ENCODE peak calls at places on chromosome 22, in six cellular contexts. N is OCI-LY7, K is GM12865, R is fibroblast of mammary gland, M is endothelial cell, Q is mammary epithelial cell. U is an unnamed sample.

GRCh38 chr22:30318773-30319419 is 7.8 kb downstream of the TBC1D10A start:
- DNase-seq in N (no peak), K (no peak), R (no peak), M (no peak), Q (no peak), U (no peak)

GRCh38 chr22:35727436-35727835 is 9.8 kb downstream of the APOL5 start:
- DNase-seq in N (no peak), K (no peak), R (no peak), M (no peak), Q (no peak), U (no peak)

GRCh38 chr22:46895753-46896152 is 133.3 kb downstream of the TBC1D22A start:
- DNase-seq in N (no peak), K (no peak), R (no peak), M (no peak), Q (no peak), U (no peak)

GRCh38 chr22:46364341-46365165 is 29.0 kb downstream of the TRMU start:
- DNase-seq in N (no peak), K (no peak), R (no peak), M (no peak), Q (no peak), U (no peak)

GRCh38 chr22:36938028-36938425 is 24.6 kb downstream of the CSF2RB start:
- DNase-seq in N (no peak), K (no peak), R (no peak), M (no peak), Q (no peak), U (no peak)

GRCh38 chr22:49964136-49964492 is 3.5 kb downstream of the PIM3 start:
- DNase-seq in N (no peak), K (no peak), R (no peak), M (no peak), Q (no peak), U (no peak)

GRCh38 chr22:21626735-21627469 is 2.9 kb downstream of the YDJC start:
- DNase-seq in N (no peak), K (no peak), R (no peak), M (no peak), Q (no peak), U (no peak)

GRCh38 chr22:24952837-24953293 is 349 bp downstream of the KIAA1671 start:
- DNase-seq in N (no peak), K (no peak), R (peak), M (peak), Q (peak), U (peak)

GRCh38 chr22:32206774-32207758 is 2.2 kb upstream of the RFPL2 start:
- DNase-seq in N (peak), K (peak), R (peak), M (peak), Q (peak), U (no peak)

GRCh38 chr22:42376721-42377177 is 55.5 kb downstream of the NFAM1 start:
- DNase-seq in N (no peak), K (peak), R (peak), M (no peak), Q (no peak), U (no peak)

GRCh38 chr22:45775062-45775461 is 103.4 kb downstream of the ATXN10 start:
- DNase-seq in N (no peak), K (peak), R (no peak), M (no peak), Q (no peak), U (no peak)

GRCh38 chr22:35444685-35445399 is 44.9 kb downstream of the MCM5 start:
- DNase-seq in N (no peak), K (no peak), R (no peak), M (no peak), Q (no peak), U (no peak)

GRCh38 chr22:29080061-29080975 is 7.5 kb downstream of the KREMEN1 start:
- DNase-seq in N (no peak), K (no peak), R (peak), M (no peak), Q (peak), U (no peak)

GRCh38 chr22:26479792-26480610 is 3.6 kb downstream of the HPS4 start:
- DNase-seq in N (peak), K (peak), R (no peak), M (no peak), Q (no peak), U (no peak)

GRCh38 chr22:46757104-46757503 is 5.3 kb upstream of the TBC1D22A start:
- DNase-seq in N (no peak), K (no peak), R (no peak), M (no peak), Q (no peak), U (no peak)

GRCh38 chr22:28479912-28480311 is 199.7 kb downstream of the TTC28 start:
- DNase-seq in N (no peak), K (no peak), R (no peak), M (no peak), Q (no peak), U (no peak)

GRCh38 chr22:24973867-24974266 is 21.4 kb downstream of the KIAA1671 start:
- DNase-seq in N (no peak), K (no peak), R (no peak), M (no peak), Q (no peak), U (no peak)

GRCh38 chr22:46657655-46657953 is 37.4 kb downstream of the GRAMD4 start:
- DNase-seq in N (no peak), K (no peak), R (no peak), M (no peak), Q (no peak), U (no peak)

GRCh38 chr22:29311468-29312217 is 3.9 kb downstream of the RASL10A start:
- DNase-seq in N (no peak), K (no peak), R (no peak), M (no peak), Q (no peak), U (no peak)

GRCh38 chr22:33658775-33659174 is 261.5 kb downstream of the LARGE1 start:
- DNase-seq in N (no peak), K (no peak), R (peak), M (peak), Q (no peak), U (no peak)

GRCh38 chr22:29503811-29504372 is 23.9 kb downstream of the NEFH start:
- DNase-seq in N (no peak), K (no peak), R (peak), M (no peak), Q (no peak), U (no peak)

GRCh38 chr22:45284705-45285305 is at the start of gene UPK3A:
- DNase-seq in N (no peak), K (peak), R (no peak), M (peak), Q (peak), U (peak)

DNA sequence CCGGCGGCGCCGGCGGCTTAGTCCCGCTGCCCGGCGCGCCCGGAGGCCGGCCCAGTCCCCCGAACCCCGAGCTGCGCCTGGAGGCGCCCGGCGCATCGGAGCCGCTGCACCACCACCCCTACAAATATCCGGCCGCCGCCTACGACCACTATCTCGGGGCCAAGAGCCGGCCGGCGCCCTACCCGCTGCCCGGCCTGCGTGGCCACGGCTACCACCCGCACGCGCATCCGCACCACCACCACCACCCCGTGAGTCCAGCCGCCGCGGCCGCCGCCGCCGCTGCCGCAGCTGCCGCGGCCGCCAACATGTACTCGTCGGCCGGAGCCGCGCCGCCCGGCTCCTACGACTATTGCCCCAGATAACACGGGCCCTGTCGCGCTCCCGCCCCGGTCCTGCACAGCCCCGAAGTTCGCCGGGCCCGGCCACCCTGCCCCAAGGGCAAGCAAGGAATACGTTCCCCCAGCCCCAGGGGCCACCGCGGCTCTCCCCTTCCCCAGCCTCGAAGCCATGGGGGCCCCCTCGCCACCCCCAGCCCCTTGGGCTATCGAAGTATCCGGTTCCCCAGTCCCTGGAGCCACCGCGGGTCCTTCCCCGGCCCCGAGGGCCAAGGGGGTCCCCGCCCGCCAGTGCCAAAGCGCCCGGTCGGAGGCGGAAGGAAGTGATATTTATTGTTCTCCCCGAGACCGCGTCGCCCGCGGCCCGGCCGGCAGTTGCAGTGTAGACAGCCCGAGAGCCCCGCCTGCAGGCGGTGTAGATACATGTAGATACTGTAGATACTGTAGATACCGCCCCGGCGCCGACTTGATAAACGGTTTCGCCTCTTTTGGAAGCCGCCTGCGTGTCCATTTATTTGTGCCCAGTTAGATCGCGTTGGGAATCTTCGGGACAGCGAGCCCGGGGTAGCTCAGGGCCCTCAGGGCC is 6.2 kb downstream of the TBX1 start:
- DNase-seq in N (peak), K (peak), R (no peak), M (peak), Q (no peak), U (no peak)
- TF ChIP-seq CTCF in N (peak), K (peak), R (no peak), M (peak), Q (peak), U (peak)

DNA sequence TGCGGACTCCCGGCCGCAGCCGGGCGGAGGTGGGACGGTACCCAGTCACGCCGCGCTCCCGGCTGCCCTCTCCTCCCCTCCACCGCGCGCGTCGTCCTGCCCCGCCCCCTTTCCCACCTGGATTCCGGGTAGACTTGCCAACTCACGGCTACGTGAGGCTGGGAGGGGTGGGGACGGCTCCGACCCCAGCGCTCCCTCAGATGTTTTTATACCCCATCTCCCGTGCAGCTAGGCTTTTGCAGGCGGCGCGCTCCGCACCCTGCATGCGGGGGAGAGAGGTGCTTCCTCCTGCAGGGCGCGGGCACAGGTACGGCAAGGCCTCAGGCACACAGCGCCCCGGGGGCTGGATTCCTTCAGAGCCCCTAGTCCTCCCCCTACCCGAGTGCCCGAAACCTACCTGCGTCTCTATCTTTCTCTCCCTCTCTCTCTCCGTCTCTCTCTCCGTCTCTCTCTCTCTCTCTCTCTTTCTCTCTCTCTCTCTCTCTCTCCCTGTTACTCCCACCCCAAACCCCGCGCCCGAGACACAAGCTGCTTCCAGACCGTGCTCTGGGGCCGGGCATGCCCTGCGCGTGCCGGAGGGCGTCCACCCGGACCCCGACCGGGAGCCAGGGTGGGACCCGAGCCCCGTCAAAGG is 1.9 kb downstream of the PDGFB start:
- DNase-seq in N (no peak), K (no peak), R (no peak), M (no peak), Q (peak), U (peak)
- TF ChIP-seq CTCF in N (no peak), K (no peak), R (no peak), M (no peak), Q (no peak), U (no peak)

GRCh38 chr22:20237480-20238440 is 30.4 kb downstream of the RTN4R start:
- DNase-seq in N (no peak), K (no peak), R (no peak), M (no peak), Q (peak), U (no peak)

GRCh38 chr22:20240900-20241299 is 27.2 kb downstream of the RTN4R start:
- DNase-seq in N (no peak), K (no peak), R (no peak), M (no peak), Q (no peak), U (no peak)

GRCh38 chr22:20239063-20239950 is 28.8 kb downstream of the RTN4R start:
- DNase-seq in N (no peak), K (no peak), R (peak), M (no peak), Q (no peak), U (no peak)

GRCh38 chr22:20239951-20240773 is 28.0 kb downstream of the RTN4R start:
- DNase-seq in N (no peak), K (no peak), R (no peak), M (peak), Q (no peak), U (no peak)

DNA sequence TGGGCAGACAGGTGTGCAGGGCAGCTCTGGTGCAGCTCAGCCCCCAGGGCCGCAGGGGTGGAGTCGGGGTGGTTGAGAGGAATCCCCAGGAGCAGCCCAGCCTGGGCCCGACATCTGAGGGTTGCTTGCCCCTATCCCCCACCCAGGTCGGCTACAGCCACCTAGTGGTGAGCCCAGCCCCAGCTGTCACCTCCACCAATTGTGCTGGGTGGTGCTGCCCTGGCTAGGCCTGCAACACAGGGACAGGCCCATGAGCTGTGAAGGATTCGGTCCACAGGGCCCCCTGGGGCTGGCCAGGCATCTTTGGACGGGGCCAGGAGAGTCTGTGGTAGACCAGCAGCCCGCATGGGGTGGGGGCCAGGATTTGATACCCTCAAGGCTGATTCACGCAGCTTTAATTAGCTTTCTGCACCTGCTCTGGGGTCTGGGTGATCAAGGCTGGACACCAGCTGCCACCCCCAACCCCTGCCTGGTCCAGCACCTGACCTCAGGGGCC is 29.5 kb downstream of the RTN4R start:
- DNase-seq in N (peak), K (peak), R (peak), M (peak), Q (peak), U (peak)
- TF ChIP-seq CTCF in N (peak), K (peak), R (peak), M (peak), Q (peak), U (peak)

DNA sequence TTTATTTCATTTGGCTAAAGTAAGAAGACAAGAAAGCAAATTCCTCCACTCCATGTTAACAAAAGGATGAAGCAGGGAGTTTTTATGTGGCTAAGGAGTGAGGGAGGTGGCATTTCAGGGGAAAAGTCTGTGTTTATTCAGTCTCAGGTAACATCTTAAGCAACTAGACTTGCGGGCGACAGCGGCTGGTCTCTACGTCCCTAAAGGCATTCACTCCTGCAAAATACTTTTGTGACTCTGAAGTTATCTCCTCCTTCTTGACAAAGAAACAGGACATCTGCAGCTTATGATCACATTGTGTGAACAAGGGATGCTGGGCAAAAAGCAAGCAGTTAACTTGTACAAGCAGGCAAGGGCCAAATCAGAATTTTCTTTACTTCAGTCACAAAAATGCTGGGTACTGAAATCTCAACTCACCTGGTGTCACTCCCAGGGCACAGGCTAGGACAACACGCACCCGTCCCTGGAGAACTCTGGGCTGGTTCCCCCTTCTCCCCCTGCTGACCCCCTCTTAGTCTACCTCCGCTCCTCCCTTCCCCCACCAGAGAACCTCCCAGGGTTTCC is 38.3 kb downstream of the IGLL5 start:
- DNase-seq in N (no peak), K (no peak), R (no peak), M (no peak), Q (no peak), U (no peak)
- TF ChIP-seq CTCF in N (no peak), K (no peak), R (no peak), M (no peak), Q (no peak), U (no peak)

GRCh38 chr22:38103641-38104040 is 6.8 kb downstream of the BAIAP2L2 start:
- DNase-seq in N (no peak), K (no peak), R (no peak), M (no peak), Q (no peak), U (no peak)

GRCh38 chr22:38097058-38097457 is 13.1 kb upstream of the SLC16A8 start:
- DNase-seq in N (no peak), K (no peak), R (no peak), M (no peak), Q (no peak), U (no peak)

GRCh38 chr22:38098410-38099249 is 11.9 kb downstream of the BAIAP2L2 start:
- DNase-seq in N (no peak), K (no peak), R (peak), M (no peak), Q (no peak), U (no peak)

GRCh38 chr22:38097557-38098409 is 12.7 kb downstream of the BAIAP2L2 start:
- DNase-seq in N (no peak), K (peak), R (peak), M (peak), Q (no peak), U (no peak)
- TF ChIP-seq CTCF in N (no peak), K (peak), R (peak), M (peak), Q (peak), U (peak)

GRCh38 chr22:20551805-20552449 is 44.5 kb downstream of the MED15 start:
- DNase-seq in N (no peak), K (no peak), R (no peak), M (no peak), Q (no peak), U (no peak)
- TF ChIP-seq CTCF in N (no peak), K (no peak), R (peak), M (no peak), Q (no peak), U (peak)

GRCh38 chr22:43642319-43642718 is 169.8 kb downstream of the EFCAB6 start:
- DNase-seq in N (no peak), K (no peak), R (no peak), M (no peak), Q (no peak), U (no peak)
- TF ChIP-seq CTCF in N (no peak), K (no peak), R (no peak), M (no peak), Q (no peak), U (no peak)